ENCODE peak calls at places on chromosomes 7 and 10, in five cellular contexts. M is ascending aorta; L is B cell; Y is HCT116; U is stimulated activated CD4-positive, alpha-beta T cell treated with anti-CD3 and anti-CD28 coated beads, Interleukin-2, amount 100 ng/mL, for 24 hours. O is an unnamed sample.

GRCh38 chr7:130296221-130296951 is 3.4 kb downstream of the CPA4 start:
- DNase-seq in M (no peak), L (no peak), Y (no peak), U (no peak), O (no peak)

GRCh38 chr7:27201231-27202017 is 1.5 kb upstream of the HOXA13 start:
- DNase-seq in M (peak; percentile 61), L (peak; percentile 53), Y (no peak), U (no peak), O (no peak)

GRCh38 chr10:5666324-5667220 is at the start of gene ASB13:
- DNase-seq in M (peak; percentile 78), L (peak; percentile 43), Y (peak; percentile 28), U (peak; percentile 46), O (no peak)

GRCh38 chr10:70348228-70348850 is 34.1 kb downstream of the LRRC20 start:
- DNase-seq in M (no peak), L (peak; percentile 40), Y (no peak), U (no peak), O (peak; percentile 37)

GRCh38 chr10:32984003-32984600 is 26.1 kb upstream of the ITGB1 start:
- DNase-seq in M (no peak), L (no peak), Y (no peak), U (no peak), O (no peak)

GRCh38 chr10:77949167-77949566 is 22.6 kb upstream of the DLG5 start:
- DNase-seq in M (peak; percentile 71), L (no peak), Y (peak; percentile 82), U (no peak), O (no peak)

GRCh38 chr7:152894295-152895170 is 135.0 kb downstream of the ACTR3B start:
- DNase-seq in M (no peak), L (peak; percentile 34), Y (no peak), U (peak; percentile 22), O (peak; percentile 19)

GRCh38 chr10:13528138-13528874 is 508 bp downstream of the BEND7 start:
- DNase-seq in M (no peak), L (peak; percentile 31), Y (no peak), U (no peak), O (no peak)

GRCh38 chr10:110725809-110726641 is 81.9 kb downstream of the RBM20 start:
- DNase-seq in M (peak; percentile 69), L (no peak), Y (no peak), U (no peak), O (no peak)

GRCh38 chr10:119652361-119652760 is 1.2 kb downstream of the BAG3 start:
- DNase-seq in M (no peak), L (peak; percentile 27), Y (peak; percentile 43), U (no peak), O (peak; percentile 15)

GRCh38 chr7:101362334-101363195 is at the start of gene COL26A1:
- DNase-seq in M (no peak), L (peak; percentile 46), Y (no peak), U (peak; percentile 18), O (peak; percentile 13)

GRCh38 chr10:86253171-86254072 is 113.2 kb downstream of the GRID1 start:
- DNase-seq in M (peak; percentile 44), L (no peak), Y (no peak), U (peak; percentile 6), O (no peak)

GRCh38 chr10:125011171-125011925 is 69.4 kb downstream of the ZRANB1 start:
- DNase-seq in M (no peak), L (no peak), Y (no peak), U (no peak), O (no peak)

GRCh38 chr7:119594956-119595355 is 678.0 kb upstream of the KCND2 start:
- DNase-seq in M (no peak), L (no peak), Y (no peak), U (no peak), O (no peak)

GRCh38 chr7:87506243-87507180 is 31.0 kb upstream of the ABCB4 start:
- DNase-seq in M (no peak), L (peak; percentile 17), Y (peak; percentile 15), U (no peak), O (peak; percentile 46)